ENCODE peak calls at places on chromosomes 3 and 15, in four cellular contexts. F is stimulated activated CD4-positive, alpha-beta T cell treated with anti-CD3 and anti-CD28 coated beads, Interleukin-2, amount 100 ng/mL, for 48 hours; D is transverse colon; L is pulmonary artery endothelial cell. H is an unnamed sample.

GRCh38 chr15:49255966-49256759 is 86.1 kb downstream of the GALK2 start:
- DNase-seq in D (no peak), F (no peak), L (no peak), H (no peak)

GRCh38 chr15:57611938-57612337 is 20.2 kb downstream of the MYZAP start:
- DNase-seq in D (peak), F (no peak), L (no peak), H (no peak)

GRCh38 chr3:77254967-77255831 is 215.3 kb downstream of the ROBO2 start:
- DNase-seq in L (peak), D (peak), F (no peak), H (peak)

GRCh38 chr3:53845881-53846133 is 412 bp downstream of the CHDH start:
- DNase-seq in D (no peak), F (no peak), L (no peak), H (no peak)

GRCh38 chr15:88749699-88750098 is 53.5 kb upstream of the ACAN start:
- DNase-seq in D (no peak), L (no peak), F (no peak), H (no peak)

GRCh38 chr15:43934480-43934879 is 107.7 kb downstream of the WDR76 start:
- DNase-seq in D (no peak), F (no peak), L (no peak), H (no peak)

GRCh38 chr3:186320862-186321568 is 41.0 kb downstream of the DGKG start:
- DNase-seq in L (no peak), D (no peak), F (no peak), H (no peak)

GRCh38 chr3:127680146-127680661 is 7.5 kb downstream of the ABTB1 start:
- DNase-seq in L (no peak), F (no peak), D (no peak), H (no peak)

GRCh38 chr3:195870442-195870841 is 37.9 kb downstream of the TNK2 start:
- DNase-seq in F (no peak), L (no peak), D (peak), H (no peak)

GRCh38 chr3:72340476-72341379 is 507.5 kb downstream of the SHQ1 start:
- DNase-seq in F (no peak), D (no peak), L (no peak), H (no peak)

GRCh38 chr3:176697284-176697889 is 499.9 kb downstream of the TBL1XR1 start:
- DNase-seq in F (no peak), D (no peak), L (no peak), H (no peak)

GRCh38 chr3:33355611-33356010 is 78.4 kb downstream of the FBXL2 start:
- DNase-seq in D (no peak), L (no peak), F (no peak), H (no peak)

GRCh38 chr15:22979069-22979698 is 984 bp downstream of the CYFIP1 start:
- DNase-seq in F (peak), L (no peak), D (peak), H (no peak)

H was measured in brain pericyte.